ENCODE peak calls at places on chromosomes 5 and 9, in nine cellular contexts. One of them, this sample, is unnamed.

GRCh38 chr5:177389368-177390169 is 5.3 kb downstream of the SLC34A1 start:
- DNase-seq in NCI-H1105: no peak
- DNase-seq in activated naive CD8-positive, alpha-beta T cell treated with anti-CD3 and anti-CD28 coated beads for 36 hours: peak
- DNase-seq in uterus: no peak
- DNase-seq in IMR-90: peak
- DNase-seq in CD8-positive, alpha-beta T cell: no peak
- DNase-seq in activated naive CD4-positive, alpha-beta T cell: no peak
- DNase-seq in LNCaP clone FGC: no peak
- DNase-seq in SK-MEL-5: peak
- DNase-seq in this sample: no peak

GRCh38 chr5:171965740-171966139 is 40.7 kb downstream of the FBXW11 start:
- DNase-seq in NCI-H1105: no peak
- DNase-seq in activated naive CD8-positive, alpha-beta T cell treated with anti-CD3 and anti-CD28 coated beads for 36 hours: peak
- DNase-seq in uterus: no peak
- DNase-seq in IMR-90: no peak
- DNase-seq in CD8-positive, alpha-beta T cell: no peak
- DNase-seq in activated naive CD4-positive, alpha-beta T cell: no peak
- DNase-seq in LNCaP clone FGC: no peak
- DNase-seq in SK-MEL-5: no peak
- DNase-seq in this sample: no peak

GRCh38 chr5:73899055-73899454 is 273.1 kb downstream of the ARHGEF28 start:
- DNase-seq in NCI-H1105: no peak
- DNase-seq in activated naive CD8-positive, alpha-beta T cell treated with anti-CD3 and anti-CD28 coated beads for 36 hours: no peak
- DNase-seq in uterus: no peak
- DNase-seq in IMR-90: no peak
- DNase-seq in CD8-positive, alpha-beta T cell: no peak
- DNase-seq in activated naive CD4-positive, alpha-beta T cell: no peak
- DNase-seq in LNCaP clone FGC: no peak
- DNase-seq in SK-MEL-5: peak
- DNase-seq in this sample: no peak

GRCh38 chr9:113012492-113012891 is 500 bp upstream of the ZNF883 start:
- DNase-seq in NCI-H1105: no peak
- DNase-seq in activated naive CD8-positive, alpha-beta T cell treated with anti-CD3 and anti-CD28 coated beads for 36 hours: no peak
- DNase-seq in uterus: no peak
- DNase-seq in IMR-90: no peak
- DNase-seq in CD8-positive, alpha-beta T cell: no peak
- DNase-seq in activated naive CD4-positive, alpha-beta T cell: no peak
- DNase-seq in LNCaP clone FGC: no peak
- DNase-seq in SK-MEL-5: no peak
- DNase-seq in this sample: peak

GRCh38 chr9:87714819-87715218 is 11.1 kb upstream of the CTSL start:
- DNase-seq in NCI-H1105: no peak
- DNase-seq in activated naive CD8-positive, alpha-beta T cell treated with anti-CD3 and anti-CD28 coated beads for 36 hours: no peak
- DNase-seq in uterus: peak
- DNase-seq in IMR-90: peak
- DNase-seq in CD8-positive, alpha-beta T cell: no peak
- DNase-seq in activated naive CD4-positive, alpha-beta T cell: no peak
- DNase-seq in LNCaP clone FGC: peak
- DNase-seq in SK-MEL-5: peak
- DNase-seq in this sample: no peak

GRCh38 chr9:118306773-118307172 is 602.6 kb downstream of the TLR4 start:
- DNase-seq in NCI-H1105: no peak
- DNase-seq in activated naive CD8-positive, alpha-beta T cell treated with anti-CD3 and anti-CD28 coated beads for 36 hours: no peak
- DNase-seq in uterus: no peak
- DNase-seq in IMR-90: no peak
- DNase-seq in CD8-positive, alpha-beta T cell: no peak
- DNase-seq in activated naive CD4-positive, alpha-beta T cell: no peak
- DNase-seq in LNCaP clone FGC: no peak
- DNase-seq in SK-MEL-5: no peak
- DNase-seq in this sample: no peak

GRCh38 chr5:170585278-170585677 is 81.5 kb downstream of the KCNIP1 start:
- DNase-seq in NCI-H1105: no peak
- DNase-seq in activated naive CD8-positive, alpha-beta T cell treated with anti-CD3 and anti-CD28 coated beads for 36 hours: no peak
- DNase-seq in uterus: no peak
- DNase-seq in IMR-90: no peak
- DNase-seq in CD8-positive, alpha-beta T cell: no peak
- DNase-seq in activated naive CD4-positive, alpha-beta T cell: no peak
- DNase-seq in LNCaP clone FGC: no peak
- DNase-seq in SK-MEL-5: no peak
- DNase-seq in this sample: no peak

GRCh38 chr9:113712053-113712452 is 164.1 kb upstream of the ZNF618 start:
- DNase-seq in NCI-H1105: peak
- DNase-seq in activated naive CD8-positive, alpha-beta T cell treated with anti-CD3 and anti-CD28 coated beads for 36 hours: no peak
- DNase-seq in uterus: no peak
- DNase-seq in IMR-90: peak
- DNase-seq in CD8-positive, alpha-beta T cell: no peak
- DNase-seq in activated naive CD4-positive, alpha-beta T cell: no peak
- DNase-seq in LNCaP clone FGC: peak
- DNase-seq in SK-MEL-5: no peak
- DNase-seq in this sample: no peak

GRCh38 chr9:107755267-107755666 is 265.7 kb upstream of the KLF4 start:
- DNase-seq in NCI-H1105: no peak
- DNase-seq in activated naive CD8-positive, alpha-beta T cell treated with anti-CD3 and anti-CD28 coated beads for 36 hours: no peak
- DNase-seq in uterus: no peak
- DNase-seq in IMR-90: peak
- DNase-seq in CD8-positive, alpha-beta T cell: no peak
- DNase-seq in activated naive CD4-positive, alpha-beta T cell: no peak
- DNase-seq in LNCaP clone FGC: no peak
- DNase-seq in SK-MEL-5: no peak
- DNase-seq in this sample: no peak

GRCh38 chr5:124343451-124343867 is 403.0 kb downstream of the ZNF608 start:
- DNase-seq in NCI-H1105: no peak
- DNase-seq in activated naive CD8-positive, alpha-beta T cell treated with anti-CD3 and anti-CD28 coated beads for 36 hours: no peak
- DNase-seq in uterus: no peak
- DNase-seq in IMR-90: peak
- DNase-seq in CD8-positive, alpha-beta T cell: no peak
- DNase-seq in activated naive CD4-positive, alpha-beta T cell: no peak
- DNase-seq in LNCaP clone FGC: no peak
- DNase-seq in SK-MEL-5: no peak
- DNase-seq in this sample: no peak

GRCh38 chr5:110536120-110537115 is 190.1 kb downstream of the TMEM232 start:
- DNase-seq in NCI-H1105: no peak
- DNase-seq in activated naive CD8-positive, alpha-beta T cell treated with anti-CD3 and anti-CD28 coated beads for 36 hours: no peak
- DNase-seq in uterus: no peak
- DNase-seq in IMR-90: no peak
- DNase-seq in CD8-positive, alpha-beta T cell: no peak
- DNase-seq in activated naive CD4-positive, alpha-beta T cell: no peak
- DNase-seq in LNCaP clone FGC: no peak
- DNase-seq in SK-MEL-5: no peak
- DNase-seq in this sample: peak

GRCh38 chr9:138096192-138096845 is 218.7 kb downstream of the CACNA1B start:
- DNase-seq in NCI-H1105: no peak
- DNase-seq in activated naive CD8-positive, alpha-beta T cell treated with anti-CD3 and anti-CD28 coated beads for 36 hours: no peak
- DNase-seq in uterus: no peak
- DNase-seq in IMR-90: no peak
- DNase-seq in CD8-positive, alpha-beta T cell: no peak
- DNase-seq in activated naive CD4-positive, alpha-beta T cell: no peak
- DNase-seq in LNCaP clone FGC: no peak
- DNase-seq in SK-MEL-5: no peak
- DNase-seq in this sample: no peak

GRCh38 chr9:14524881-14525515 is 168.2 kb downstream of the ZDHHC21 start:
- DNase-seq in NCI-H1105: peak
- DNase-seq in activated naive CD8-positive, alpha-beta T cell treated with anti-CD3 and anti-CD28 coated beads for 36 hours: no peak
- DNase-seq in uterus: no peak
- DNase-seq in IMR-90: no peak
- DNase-seq in CD8-positive, alpha-beta T cell: no peak
- DNase-seq in activated naive CD4-positive, alpha-beta T cell: no peak
- DNase-seq in LNCaP clone FGC: no peak
- DNase-seq in SK-MEL-5: no peak
- DNase-seq in this sample: no peak

GRCh38 chr9:19114680-19115270 is 12.1 kb upstream of the HAUS6 start:
- DNase-seq in NCI-H1105: no peak
- DNase-seq in activated naive CD8-positive, alpha-beta T cell treated with anti-CD3 and anti-CD28 coated beads for 36 hours: no peak
- DNase-seq in uterus: no peak
- DNase-seq in IMR-90: peak
- DNase-seq in CD8-positive, alpha-beta T cell: no peak
- DNase-seq in activated naive CD4-positive, alpha-beta T cell: no peak
- DNase-seq in LNCaP clone FGC: no peak
- DNase-seq in SK-MEL-5: no peak
- DNase-seq in this sample: no peak

GRCh38 chr9:95436416-95436815 is 80.4 kb downstream of the PTCH1 start:
- DNase-seq in NCI-H1105: no peak
- DNase-seq in activated naive CD8-positive, alpha-beta T cell treated with anti-CD3 and anti-CD28 coated beads for 36 hours: no peak
- DNase-seq in uterus: no peak
- DNase-seq in IMR-90: no peak
- DNase-seq in CD8-positive, alpha-beta T cell: no peak
- DNase-seq in activated naive CD4-positive, alpha-beta T cell: no peak
- DNase-seq in LNCaP clone FGC: no peak
- DNase-seq in SK-MEL-5: no peak
- DNase-seq in this sample: no peak

GRCh38 chr9:87880116-87880515 is 2.6 kb upstream of the SPATA31E1 start:
- DNase-seq in NCI-H1105: no peak
- DNase-seq in activated naive CD8-positive, alpha-beta T cell treated with anti-CD3 and anti-CD28 coated beads for 36 hours: no peak
- DNase-seq in uterus: no peak
- DNase-seq in IMR-90: peak
- DNase-seq in CD8-positive, alpha-beta T cell: no peak
- DNase-seq in activated naive CD4-positive, alpha-beta T cell: no peak
- DNase-seq in LNCaP clone FGC: no peak
- DNase-seq in SK-MEL-5: no peak
- DNase-seq in this sample: no peak

GRCh38 chr9:17802249-17802857 is 223.5 kb downstream of the SH3GL2 start:
- DNase-seq in NCI-H1105: peak
- DNase-seq in activated naive CD8-positive, alpha-beta T cell treated with anti-CD3 and anti-CD28 coated beads for 36 hours: no peak
- DNase-seq in uterus: no peak
- DNase-seq in IMR-90: peak
- DNase-seq in CD8-positive, alpha-beta T cell: no peak
- DNase-seq in activated naive CD4-positive, alpha-beta T cell: no peak
- DNase-seq in LNCaP clone FGC: no peak
- DNase-seq in SK-MEL-5: peak
- DNase-seq in this sample: no peak

GRCh38 chr5:32692066-32692746 is 18.9 kb upstream of the NPR3 start:
- DNase-seq in NCI-H1105: no peak
- DNase-seq in activated naive CD8-positive, alpha-beta T cell treated with anti-CD3 and anti-CD28 coated beads for 36 hours: no peak
- DNase-seq in uterus: no peak
- DNase-seq in IMR-90: peak
- DNase-seq in CD8-positive, alpha-beta T cell: no peak
- DNase-seq in activated naive CD4-positive, alpha-beta T cell: no peak
- DNase-seq in LNCaP clone FGC: no peak
- DNase-seq in SK-MEL-5: no peak
- DNase-seq in this sample: no peak

GRCh38 chr5:147240266-147240985 is 5.6 kb downstream of the STK32A start:
- DNase-seq in NCI-H1105: no peak
- DNase-seq in activated naive CD8-positive, alpha-beta T cell treated with anti-CD3 and anti-CD28 coated beads for 36 hours: no peak
- DNase-seq in uterus: no peak
- DNase-seq in IMR-90: no peak
- DNase-seq in CD8-positive, alpha-beta T cell: no peak
- DNase-seq in activated naive CD4-positive, alpha-beta T cell: no peak
- DNase-seq in LNCaP clone FGC: no peak
- DNase-seq in SK-MEL-5: no peak
- DNase-seq in this sample: peak

GRCh38 chr5:138083702-138084101 is at the start of gene WNT8A:
- DNase-seq in NCI-H1105: no peak
- DNase-seq in activated naive CD8-positive, alpha-beta T cell treated with anti-CD3 and anti-CD28 coated beads for 36 hours: no peak
- DNase-seq in uterus: no peak
- DNase-seq in IMR-90: no peak
- DNase-seq in CD8-positive, alpha-beta T cell: no peak
- DNase-seq in activated naive CD4-positive, alpha-beta T cell: no peak
- DNase-seq in LNCaP clone FGC: no peak
- DNase-seq in SK-MEL-5: no peak
- DNase-seq in this sample: peak

GRCh38 chr5:172705576-172706084 is 64.6 kb downstream of the NEURL1B start:
- DNase-seq in NCI-H1105: no peak
- DNase-seq in activated naive CD8-positive, alpha-beta T cell treated with anti-CD3 and anti-CD28 coated beads for 36 hours: no peak
- DNase-seq in uterus: no peak
- DNase-seq in IMR-90: peak
- DNase-seq in CD8-positive, alpha-beta T cell: no peak
- DNase-seq in activated naive CD4-positive, alpha-beta T cell: no peak
- DNase-seq in LNCaP clone FGC: no peak
- DNase-seq in SK-MEL-5: no peak
- DNase-seq in this sample: no peak

GRCh38 chr5:1564182-1564748 is 40.5 kb upstream of the LPCAT1 start:
- DNase-seq in NCI-H1105: no peak
- DNase-seq in activated naive CD8-positive, alpha-beta T cell treated with anti-CD3 and anti-CD28 coated beads for 36 hours: no peak
- DNase-seq in uterus: no peak
- DNase-seq in IMR-90: peak
- DNase-seq in CD8-positive, alpha-beta T cell: no peak
- DNase-seq in activated naive CD4-positive, alpha-beta T cell: no peak
- DNase-seq in LNCaP clone FGC: no peak
- DNase-seq in SK-MEL-5: no peak
- DNase-seq in this sample: peak

GRCh38 chr5:107439832-107440231 is 230.9 kb downstream of the EFNA5 start:
- DNase-seq in NCI-H1105: no peak
- DNase-seq in activated naive CD8-positive, alpha-beta T cell treated with anti-CD3 and anti-CD28 coated beads for 36 hours: no peak
- DNase-seq in uterus: no peak
- DNase-seq in IMR-90: no peak
- DNase-seq in CD8-positive, alpha-beta T cell: no peak
- DNase-seq in activated naive CD4-positive, alpha-beta T cell: no peak
- DNase-seq in LNCaP clone FGC: no peak
- DNase-seq in SK-MEL-5: no peak
- DNase-seq in this sample: no peak

GRCh38 chr9:95715911-95716435 is 159.5 kb upstream of the ERCC6L2 start:
- DNase-seq in NCI-H1105: no peak
- DNase-seq in activated naive CD8-positive, alpha-beta T cell treated with anti-CD3 and anti-CD28 coated beads for 36 hours: no peak
- DNase-seq in uterus: no peak
- DNase-seq in IMR-90: peak
- DNase-seq in CD8-positive, alpha-beta T cell: no peak
- DNase-seq in activated naive CD4-positive, alpha-beta T cell: no peak
- DNase-seq in LNCaP clone FGC: no peak
- DNase-seq in SK-MEL-5: no peak
- DNase-seq in this sample: no peak

GRCh38 chr5:5353681-5354080 is 68.8 kb upstream of the ICE1 start:
- DNase-seq in NCI-H1105: no peak
- DNase-seq in activated naive CD8-positive, alpha-beta T cell treated with anti-CD3 and anti-CD28 coated beads for 36 hours: no peak
- DNase-seq in uterus: no peak
- DNase-seq in IMR-90: no peak
- DNase-seq in CD8-positive, alpha-beta T cell: no peak
- DNase-seq in activated naive CD4-positive, alpha-beta T cell: no peak
- DNase-seq in LNCaP clone FGC: no peak
- DNase-seq in SK-MEL-5: no peak
- DNase-seq in this sample: peak

GRCh38 chr9:108551030-108551964 is 304.5 kb downstream of the ACTL7B start:
- DNase-seq in NCI-H1105: no peak
- DNase-seq in activated naive CD8-positive, alpha-beta T cell treated with anti-CD3 and anti-CD28 coated beads for 36 hours: no peak
- DNase-seq in uterus: no peak
- DNase-seq in IMR-90: peak
- DNase-seq in CD8-positive, alpha-beta T cell: no peak
- DNase-seq in activated naive CD4-positive, alpha-beta T cell: no peak
- DNase-seq in LNCaP clone FGC: no peak
- DNase-seq in SK-MEL-5: no peak
- DNase-seq in this sample: no peak

GRCh38 chr5:67723873-67724272 is 491.7 kb upstream of the PIK3R1 start:
- DNase-seq in NCI-H1105: no peak
- DNase-seq in activated naive CD8-positive, alpha-beta T cell treated with anti-CD3 and anti-CD28 coated beads for 36 hours: no peak
- DNase-seq in uterus: no peak
- DNase-seq in IMR-90: no peak
- DNase-seq in CD8-positive, alpha-beta T cell: no peak
- DNase-seq in activated naive CD4-positive, alpha-beta T cell: no peak
- DNase-seq in LNCaP clone FGC: no peak
- DNase-seq in SK-MEL-5: no peak
- DNase-seq in this sample: no peak

GRCh38 chr5:177427919-177428573 is 1.6 kb downstream of the GRK6 start:
- DNase-seq in NCI-H1105: no peak
- DNase-seq in activated naive CD8-positive, alpha-beta T cell treated with anti-CD3 and anti-CD28 coated beads for 36 hours: no peak
- DNase-seq in uterus: no peak
- DNase-seq in IMR-90: no peak
- DNase-seq in CD8-positive, alpha-beta T cell: no peak
- DNase-seq in activated naive CD4-positive, alpha-beta T cell: no peak
- DNase-seq in LNCaP clone FGC: no peak
- DNase-seq in SK-MEL-5: no peak
- DNase-seq in this sample: no peak

GRCh38 chr5:59093329-59093728 is 510.5 kb downstream of the RAB3C start:
- DNase-seq in NCI-H1105: no peak
- DNase-seq in activated naive CD8-positive, alpha-beta T cell treated with anti-CD3 and anti-CD28 coated beads for 36 hours: no peak
- DNase-seq in uterus: no peak
- DNase-seq in IMR-90: peak
- DNase-seq in CD8-positive, alpha-beta T cell: no peak
- DNase-seq in activated naive CD4-positive, alpha-beta T cell: no peak
- DNase-seq in LNCaP clone FGC: no peak
- DNase-seq in SK-MEL-5: no peak
- DNase-seq in this sample: no peak

GRCh38 chr5:169531631-169532030 is 51.9 kb upstream of the SPDL1 start:
- DNase-seq in NCI-H1105: no peak
- DNase-seq in activated naive CD8-positive, alpha-beta T cell treated with anti-CD3 and anti-CD28 coated beads for 36 hours: no peak
- DNase-seq in uterus: no peak
- DNase-seq in IMR-90: no peak
- DNase-seq in CD8-positive, alpha-beta T cell: no peak
- DNase-seq in activated naive CD4-positive, alpha-beta T cell: no peak
- DNase-seq in LNCaP clone FGC: no peak
- DNase-seq in SK-MEL-5: no peak
- DNase-seq in this sample: no peak

GRCh38 chr5:135211083-135211790 is 177.2 kb upstream of the PITX1 start:
- DNase-seq in NCI-H1105: no peak
- DNase-seq in activated naive CD8-positive, alpha-beta T cell treated with anti-CD3 and anti-CD28 coated beads for 36 hours: no peak
- DNase-seq in uterus: no peak
- DNase-seq in IMR-90: peak
- DNase-seq in CD8-positive, alpha-beta T cell: no peak
- DNase-seq in activated naive CD4-positive, alpha-beta T cell: no peak
- DNase-seq in LNCaP clone FGC: no peak
- DNase-seq in SK-MEL-5: no peak
- DNase-seq in this sample: no peak

This sample was measured in H7.